ENCODE peak calls at places on chromosomes 4 and X, in eight cellular contexts. U is tibial nerve; W is NCI-H1092 treated with DMSO at 0.1 percent for 48 hours; G is fibroblast of the conjunctiva; H is progenitor cell of endocrine pancreas; O is lower leg skin; Z is effector CD4-positive, alpha-beta T cell; X is kidney. A is an unnamed sample.

GRCh38 chr4:52977252-52977651 is 115.1 kb downstream of the RASL11B start:
- DNase-seq in U (no peak), W (no peak), G (no peak), H (no peak), O (no peak), Z (no peak), X (no peak), A (no peak)

GRCh38 chr4:100742045-100742444 is 224.2 kb upstream of the EMCN start:
- DNase-seq in U (no peak), W (peak; percentile 23), G (peak; percentile 39), H (no peak), O (no peak), Z (no peak), X (no peak), A (no peak)

GRCh38 chr4:40629401-40630334 is at the start of gene RBM47:
- DNase-seq in U (peak; percentile 33), W (peak; percentile 5), G (no peak), H (peak; percentile 52), O (peak; percentile 61), Z (no peak), X (peak; percentile 93), A (peak; percentile 81)

GRCh38 chr4:38162240-38162784 is 202.1 kb downstream of the PTTG2 start:
- DNase-seq in U (no peak), W (no peak), G (peak; percentile 49), H (no peak), O (no peak), Z (no peak), X (peak; percentile 84), A (no peak)

GRCh38 chrX:88604433-88605221 is 142.4 kb upstream of the CPXCR1 start:
- DNase-seq in U (no peak), W (no peak), G (no peak), H (peak; percentile 10), O (no peak), Z (no peak), X (no peak), A (no peak)

GRCh38 chrX:79570524-79571240 is 203.5 kb upstream of the ITM2A start:
- DNase-seq in U (no peak), W (no peak), G (no peak), H (no peak), O (no peak), Z (no peak), X (peak; percentile 21), A (no peak)

GRCh38 chrX:133792198-133792953 is 193.0 kb downstream of the GPC3 start:
- DNase-seq in U (peak; percentile 50), W (peak; percentile 88), G (peak; percentile 68), H (peak; percentile 63), O (peak; percentile 21), Z (peak; percentile 47), X (peak; percentile 80), A (peak; percentile 81)

GRCh38 chrX:18390941-18391538 is 34.4 kb upstream of the CDKL5 start:
- DNase-seq in U (peak; percentile 87), W (peak; percentile 59), G (peak; percentile 37), H (peak; percentile 34), O (peak; percentile 54), Z (peak; percentile 74), X (no peak), A (peak; percentile 57)

GRCh38 chrX:123085311-123085940 is 98.7 kb upstream of the GRIA3 start:
- DNase-seq in U (no peak), W (no peak), G (no peak), H (no peak), O (no peak), Z (no peak), X (no peak), A (no peak)

GRCh38 chr4:76830612-76831474 is 67.1 kb downstream of the SOWAHB start:
- DNase-seq in U (peak; percentile 28), W (no peak), G (no peak), H (no peak), O (no peak), Z (no peak), X (no peak), A (no peak)

GRCh38 chrX:57528670-57529255 is 63.0 kb upstream of the ZXDB start:
- DNase-seq in U (no peak), W (no peak), G (no peak), H (no peak), O (no peak), Z (no peak), X (no peak), A (no peak)

GRCh38 chrX:111511477-111511876 is at the start of gene SERTM2:
- DNase-seq in U (no peak), W (no peak), G (no peak), H (no peak), O (no peak), Z (no peak), X (no peak), A (no peak)

GRCh38 chrX:88135735-88136134 is 611.3 kb upstream of the CPXCR1 start:
- DNase-seq in U (no peak), W (peak; percentile 0), G (no peak), H (no peak), O (no peak), Z (no peak), X (no peak), A (no peak)

GRCh38 chr4:14908635-14909034 is 93.6 kb upstream of the CPEB2 start:
- DNase-seq in U (no peak), W (no peak), G (no peak), H (no peak), O (no peak), Z (no peak), X (no peak), A (no peak)

GRCh38 chrX:109826954-109827708 is 94.1 kb upstream of the ACSL4 start:
- DNase-seq in U (no peak), W (no peak), G (peak; percentile 53), H (no peak), O (no peak), Z (no peak), X (no peak), A (no peak)

GRCh38 chr4:19857405-19857804 is 394.3 kb upstream of the SLIT2 start:
- DNase-seq in U (no peak), W (peak; percentile 64), G (no peak), H (no peak), O (no peak), Z (no peak), X (no peak), A (no peak)

GRCh38 chr4:10640535-10641159 is 43.9 kb downstream of the CLNK start:
- DNase-seq in U (peak; percentile 9), W (no peak), G (no peak), H (no peak), O (no peak), Z (no peak), X (no peak), A (no peak)

GRCh38 chr4:159206427-159206871 is 103.6 kb downstream of the RAPGEF2 start:
- DNase-seq in U (no peak), W (no peak), G (no peak), H (no peak), O (no peak), Z (no peak), X (no peak), A (no peak)

GRCh38 chr4:126223784-126224407 is 909.1 kb downstream of the FAT4 start:
- DNase-seq in U (no peak), W (peak; percentile 1), G (no peak), H (no peak), O (no peak), Z (no peak), X (no peak), A (no peak)

GRCh38 chrX:129636175-129636681 is 18.5 kb downstream of the APLN start:
- DNase-seq in U (no peak), W (no peak), G (no peak), H (no peak), O (no peak), Z (no peak), X (no peak), A (no peak)

GRCh38 chr4:154559141-154559841 is 3.5 kb upstream of the FGB start:
- DNase-seq in U (no peak), W (peak; percentile 34), G (peak; percentile 35), H (no peak), O (no peak), Z (no peak), X (no peak), A (no peak)

GRCh38 chr4:26369132-26370036 is 48.6 kb downstream of the RBPJ start:
- DNase-seq in U (no peak), W (no peak), G (no peak), H (no peak), O (no peak), Z (no peak), X (no peak), A (no peak)